ENCODE peak calls at places on chromosomes 4 and X, in four cellular contexts. One of them, this sample, is unnamed.

GRCh38 chr4:153409924-153410501 is 56.1 kb upstream of the TMEM131L start:
- DNase-seq in dorsolateral prefrontal cortex: no peak
- DNase-seq in brain microvascular endothelial cell: no peak
- DNase-seq in cardiac fibroblast: peak
- DNase-seq in this sample: no peak

GRCh38 chr4:98720871-98721480 is 62.6 kb upstream of the TSPAN5 start:
- DNase-seq in dorsolateral prefrontal cortex: no peak
- DNase-seq in brain microvascular endothelial cell: peak
- DNase-seq in cardiac fibroblast: peak
- DNase-seq in this sample: peak

GRCh38 chr4:36508390-36508789 is 227.0 kb downstream of the DTHD1 start:
- DNase-seq in cardiac fibroblast: no peak
- DNase-seq in brain microvascular endothelial cell: no peak
- DNase-seq in dorsolateral prefrontal cortex: no peak
- DNase-seq in this sample: no peak

GRCh38 chr4:118758293-118758692 is 73.1 kb downstream of the METTL14 start:
- DNase-seq in brain microvascular endothelial cell: no peak
- DNase-seq in cardiac fibroblast: peak
- DNase-seq in dorsolateral prefrontal cortex: no peak
- DNase-seq in this sample: no peak

GRCh38 chr4:41644915-41645295 is 103.6 kb downstream of the PHOX2B start:
- DNase-seq in cardiac fibroblast: no peak
- DNase-seq in dorsolateral prefrontal cortex: no peak
- DNase-seq in brain microvascular endothelial cell: no peak
- DNase-seq in this sample: no peak

GRCh38 chr4:17785858-17786257 is 4.4 kb upstream of the FAM184B start:
- DNase-seq in dorsolateral prefrontal cortex: no peak
- DNase-seq in brain microvascular endothelial cell: no peak
- DNase-seq in cardiac fibroblast: no peak
- DNase-seq in this sample: no peak

GRCh38 chrX:41350976-41351569 is 17.1 kb downstream of the DDX3X start:
- DNase-seq in cardiac fibroblast: no peak
- DNase-seq in brain microvascular endothelial cell: no peak
- DNase-seq in dorsolateral prefrontal cortex: no peak
- DNase-seq in this sample: no peak

GRCh38 chrX:20254712-20255299 is 11.9 kb downstream of the RPS6KA3 start:
- DNase-seq in cardiac fibroblast: peak
- DNase-seq in brain microvascular endothelial cell: no peak
- DNase-seq in dorsolateral prefrontal cortex: no peak
- DNase-seq in this sample: peak

GRCh38 chrX:68671221-68671620 is 23.8 kb downstream of the STARD8 start:
- DNase-seq in dorsolateral prefrontal cortex: no peak
- DNase-seq in cardiac fibroblast: no peak
- DNase-seq in brain microvascular endothelial cell: no peak
- DNase-seq in this sample: no peak

GRCh38 chrX:357035-357692 is 29.5 kb downstream of the PPP2R3B start:
- DNase-seq in dorsolateral prefrontal cortex: no peak
- DNase-seq in cardiac fibroblast: no peak
- DNase-seq in brain microvascular endothelial cell: no peak
- DNase-seq in this sample: no peak

GRCh38 chr4:147714575-147715401 is 17.1 kb upstream of the ARHGAP10 start:
- DNase-seq in dorsolateral prefrontal cortex: no peak
- DNase-seq in brain microvascular endothelial cell: peak
- DNase-seq in cardiac fibroblast: peak
- DNase-seq in this sample: peak

GRCh38 chrX:40148439-40149285 is 50.9 kb upstream of the BCOR start:
- DNase-seq in cardiac fibroblast: no peak
- DNase-seq in brain microvascular endothelial cell: no peak
- DNase-seq in dorsolateral prefrontal cortex: no peak
- DNase-seq in this sample: no peak

GRCh38 chrX:10350991-10351390 is 194.2 kb downstream of the CLCN4 start:
- DNase-seq in dorsolateral prefrontal cortex: no peak
- DNase-seq in cardiac fibroblast: no peak
- DNase-seq in brain microvascular endothelial cell: peak
- DNase-seq in this sample: peak

GRCh38 chrX:103519389-103519788 is at the start of gene RAB40A:
- DNase-seq in cardiac fibroblast: no peak
- DNase-seq in dorsolateral prefrontal cortex: no peak
- DNase-seq in brain microvascular endothelial cell: no peak
- DNase-seq in this sample: no peak

GRCh38 chr4:88991746-88992145 is 65.2 kb downstream of the FAM13A start:
- DNase-seq in dorsolateral prefrontal cortex: no peak
- DNase-seq in cardiac fibroblast: no peak
- DNase-seq in brain microvascular endothelial cell: peak
- DNase-seq in this sample: no peak

GRCh38 chr4:151644625-151645024 is 116.2 kb downstream of the GATB start:
- DNase-seq in cardiac fibroblast: no peak
- DNase-seq in brain microvascular endothelial cell: no peak
- DNase-seq in dorsolateral prefrontal cortex: no peak
- DNase-seq in this sample: peak

GRCh38 chrX:16319929-16320328 is 152.6 kb downstream of the MAGEB17 start:
- DNase-seq in brain microvascular endothelial cell: peak
- DNase-seq in cardiac fibroblast: peak
- DNase-seq in dorsolateral prefrontal cortex: no peak
- DNase-seq in this sample: no peak

GRCh38 chrX:11944486-11944885 is 186.4 kb downstream of the MSL3 start:
- DNase-seq in dorsolateral prefrontal cortex: no peak
- DNase-seq in cardiac fibroblast: peak
- DNase-seq in brain microvascular endothelial cell: peak
- DNase-seq in this sample: peak

GRCh38 chrX:16839852-16840460 is 30.2 kb downstream of the RBBP7 start:
- DNase-seq in cardiac fibroblast: peak
- DNase-seq in brain microvascular endothelial cell: peak
- DNase-seq in dorsolateral prefrontal cortex: no peak
- DNase-seq in this sample: peak

GRCh38 chr4:128950796-128951195 is 141.3 kb downstream of the JADE1 start:
- DNase-seq in cardiac fibroblast: no peak
- DNase-seq in dorsolateral prefrontal cortex: no peak
- DNase-seq in brain microvascular endothelial cell: no peak
- DNase-seq in this sample: no peak

GRCh38 chrX:12681047-12681446 is 110.2 kb upstream of the PRPS2 start:
- DNase-seq in dorsolateral prefrontal cortex: no peak
- DNase-seq in cardiac fibroblast: no peak
- DNase-seq in brain microvascular endothelial cell: no peak
- DNase-seq in this sample: no peak

GRCh38 chrX:124895947-124896346 is 423.7 kb upstream of the TEX13C start:
- DNase-seq in brain microvascular endothelial cell: no peak
- DNase-seq in cardiac fibroblast: no peak
- DNase-seq in dorsolateral prefrontal cortex: peak
- DNase-seq in this sample: no peak

GRCh38 chr4:173334891-173335754 is 965 bp upstream of the HMGB2 start:
- DNase-seq in brain microvascular endothelial cell: peak
- DNase-seq in cardiac fibroblast: peak
- DNase-seq in dorsolateral prefrontal cortex: peak
- DNase-seq in this sample: peak

GRCh38 chr4:165308606-165309005 is 18.9 kb upstream of the MSMO1 start:
- DNase-seq in cardiac fibroblast: no peak
- DNase-seq in dorsolateral prefrontal cortex: no peak
- DNase-seq in brain microvascular endothelial cell: no peak
- DNase-seq in this sample: no peak

GRCh38 chr4:107299646-107300045 is 263.5 kb upstream of the DKK2 start:
- DNase-seq in brain microvascular endothelial cell: no peak
- DNase-seq in cardiac fibroblast: no peak
- DNase-seq in dorsolateral prefrontal cortex: no peak
- DNase-seq in this sample: no peak

GRCh38 chr4:98571161-98571786 is 87.1 kb downstream of the TSPAN5 start:
- DNase-seq in dorsolateral prefrontal cortex: no peak
- DNase-seq in brain microvascular endothelial cell: no peak
- DNase-seq in cardiac fibroblast: no peak
- DNase-seq in this sample: no peak

GRCh38 chr4:180356766-180357165 is 1886.4 kb upstream of the TENM3 start:
- DNase-seq in dorsolateral prefrontal cortex: no peak
- DNase-seq in brain microvascular endothelial cell: no peak
- DNase-seq in cardiac fibroblast: no peak
- DNase-seq in this sample: no peak

GRCh38 chrX:126164689-126165400 is 1.2 kb downstream of the DCAF12L2 start:
- DNase-seq in brain microvascular endothelial cell: no peak
- DNase-seq in cardiac fibroblast: no peak
- DNase-seq in dorsolateral prefrontal cortex: no peak
- DNase-seq in this sample: no peak

GRCh38 chrX:39814391-39814790 is 283.4 kb downstream of the BCOR start:
- DNase-seq in brain microvascular endothelial cell: no peak
- DNase-seq in cardiac fibroblast: peak
- DNase-seq in dorsolateral prefrontal cortex: no peak
- DNase-seq in this sample: peak

GRCh38 chrX:1390621-1391369 is 1.1 kb downstream of the SLC25A6 start:
- DNase-seq in brain microvascular endothelial cell: no peak
- DNase-seq in dorsolateral prefrontal cortex: no peak
- DNase-seq in cardiac fibroblast: no peak
- DNase-seq in this sample: no peak

GRCh38 chr4:54233128-54233696 is 4.1 kb downstream of the PDGFRA start:
- DNase-seq in brain microvascular endothelial cell: peak
- DNase-seq in dorsolateral prefrontal cortex: peak
- DNase-seq in cardiac fibroblast: peak
- DNase-seq in this sample: peak

GRCh38 chr4:1348746-1349145 is 1.7 kb downstream of the UVSSA start:
- DNase-seq in cardiac fibroblast: no peak
- DNase-seq in brain microvascular endothelial cell: no peak
- DNase-seq in dorsolateral prefrontal cortex: no peak
- DNase-seq in this sample: no peak

GRCh38 chrX:39414290-39414847 is 613.1 kb downstream of the MID1IP1 start:
- DNase-seq in dorsolateral prefrontal cortex: no peak
- DNase-seq in brain microvascular endothelial cell: no peak
- DNase-seq in cardiac fibroblast: no peak
- DNase-seq in this sample: no peak

GRCh38 chr4:111494971-111495370 is 650.3 kb upstream of the FAM241A start:
- DNase-seq in dorsolateral prefrontal cortex: no peak
- DNase-seq in cardiac fibroblast: peak
- DNase-seq in brain microvascular endothelial cell: no peak
- DNase-seq in this sample: no peak

GRCh38 chrX:12686324-12686723 is 104.9 kb upstream of the PRPS2 start:
- DNase-seq in brain microvascular endothelial cell: no peak
- DNase-seq in cardiac fibroblast: no peak
- DNase-seq in dorsolateral prefrontal cortex: no peak
- DNase-seq in this sample: no peak

GRCh38 chr4:82201805-82202636 is 171.8 kb downstream of the HNRNPD start:
- DNase-seq in cardiac fibroblast: peak
- DNase-seq in dorsolateral prefrontal cortex: no peak
- DNase-seq in brain microvascular endothelial cell: peak
- DNase-seq in this sample: peak

GRCh38 chrX:139106111-139106510 is 394.6 kb upstream of the FGF13 start:
- DNase-seq in brain microvascular endothelial cell: no peak
- DNase-seq in cardiac fibroblast: no peak
- DNase-seq in dorsolateral prefrontal cortex: no peak
- DNase-seq in this sample: peak

DNA sequence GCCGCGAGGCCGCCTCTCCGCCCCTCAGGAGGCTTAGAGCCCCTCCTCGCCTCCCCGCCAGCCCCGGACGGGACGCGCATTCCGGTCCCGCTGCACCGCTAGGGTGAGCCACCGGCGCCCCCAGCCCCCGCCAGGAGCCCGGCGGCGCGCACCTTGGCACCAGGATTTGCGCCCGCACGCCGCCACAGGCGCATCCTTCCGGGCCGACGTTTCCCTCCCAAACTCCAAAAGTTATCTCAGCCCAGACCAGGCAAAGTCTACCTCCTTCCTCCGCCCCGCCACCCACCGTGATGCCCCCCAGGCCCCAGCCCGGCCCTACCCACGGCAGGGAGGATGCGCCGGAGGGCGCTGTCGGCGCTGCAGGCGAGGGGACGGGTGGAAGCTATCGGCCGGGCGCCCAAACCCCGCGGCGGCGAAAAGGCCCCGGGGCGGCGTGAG is 538 bp downstream of the SCML2 start:
- DNase-seq in dorsolateral prefrontal cortex: no peak
- DNase-seq in brain microvascular endothelial cell: no peak
- DNase-seq in cardiac fibroblast: no peak
- DNase-seq in this sample: no peak
- TF ChIP-seq CTCF in dorsolateral prefrontal cortex: no peak
- TF ChIP-seq CTCF in brain microvascular endothelial cell: no peak
- TF ChIP-seq CTCF in cardiac fibroblast: no peak
- TF ChIP-seq CTCF in this sample: no peak

GRCh38 chrX:150205011-150205410 is 158.1 kb upstream of the MAMLD1 start:
- DNase-seq in cardiac fibroblast: peak
- DNase-seq in brain microvascular endothelial cell: no peak
- DNase-seq in dorsolateral prefrontal cortex: no peak
- DNase-seq in this sample: peak
- TF ChIP-seq CTCF in cardiac fibroblast: peak
- TF ChIP-seq CTCF in brain microvascular endothelial cell: peak
- TF ChIP-seq CTCF in dorsolateral prefrontal cortex: no peak
- TF ChIP-seq CTCF in this sample: no peak

GRCh38 chr4:10160280-10160856 is 43.8 kb upstream of the WDR1 start:
- DNase-seq in cardiac fibroblast: peak
- DNase-seq in dorsolateral prefrontal cortex: no peak
- DNase-seq in brain microvascular endothelial cell: peak
- DNase-seq in this sample: peak
- TF ChIP-seq CTCF in cardiac fibroblast: peak
- TF ChIP-seq CTCF in dorsolateral prefrontal cortex: peak
- TF ChIP-seq CTCF in brain microvascular endothelial cell: peak
- TF ChIP-seq CTCF in this sample: no peak

DNA sequence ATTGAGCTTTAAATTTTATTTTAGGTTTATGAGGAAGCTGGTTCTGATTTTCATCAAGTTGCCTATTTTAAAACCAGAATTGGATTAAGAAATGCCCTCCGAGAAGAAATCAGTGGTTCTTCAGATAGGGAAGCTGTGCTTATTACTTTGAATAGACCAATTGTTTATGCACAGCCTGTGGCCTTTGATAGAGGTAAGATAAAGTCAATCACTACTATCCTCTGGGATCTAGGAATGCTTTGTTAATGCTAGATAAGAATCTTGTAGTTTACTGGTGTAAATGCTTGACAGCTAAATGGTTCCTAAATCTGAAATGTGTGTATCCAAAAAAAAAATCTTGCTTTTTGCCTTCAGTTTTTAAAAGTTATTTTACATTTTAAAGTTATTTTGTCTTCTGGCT is 73.0 kb upstream of the ADAD1 start:
- DNase-seq in dorsolateral prefrontal cortex: no peak
- DNase-seq in brain microvascular endothelial cell: no peak
- DNase-seq in cardiac fibroblast: no peak
- DNase-seq in this sample: no peak
- TF ChIP-seq CTCF in dorsolateral prefrontal cortex: no peak
- TF ChIP-seq CTCF in brain microvascular endothelial cell: no peak
- TF ChIP-seq CTCF in cardiac fibroblast: no peak
- TF ChIP-seq CTCF in this sample: no peak

DNA sequence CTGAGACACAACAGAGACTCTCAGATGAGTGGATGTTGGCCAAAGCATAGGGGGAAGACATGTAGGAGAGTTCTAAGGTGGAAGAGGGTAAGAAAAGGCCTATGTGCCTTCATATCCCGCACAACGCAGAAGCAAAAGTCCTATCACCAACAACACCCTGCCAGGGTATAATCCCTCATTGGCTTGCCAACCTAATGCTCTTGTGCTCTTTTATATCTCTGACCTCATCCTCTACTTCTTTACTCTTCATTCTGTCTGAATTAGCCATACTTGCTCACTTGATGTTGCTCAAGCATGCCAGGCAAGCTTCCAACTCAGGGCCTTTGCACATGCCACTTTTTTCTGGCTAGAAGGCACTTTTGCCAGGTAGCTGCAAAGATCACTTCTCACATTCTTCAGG is 28.1 kb upstream of the ZNF330 start:
- DNase-seq in brain microvascular endothelial cell: no peak
- DNase-seq in dorsolateral prefrontal cortex: no peak
- DNase-seq in cardiac fibroblast: no peak
- DNase-seq in this sample: no peak
- TF ChIP-seq CTCF in brain microvascular endothelial cell: no peak
- TF ChIP-seq CTCF in dorsolateral prefrontal cortex: no peak
- TF ChIP-seq CTCF in cardiac fibroblast: no peak
- TF ChIP-seq CTCF in this sample: no peak

GRCh38 chr4:29970626-29971025 is 749.5 kb upstream of the PCDH7 start:
- DNase-seq in brain microvascular endothelial cell: no peak
- DNase-seq in dorsolateral prefrontal cortex: no peak
- DNase-seq in cardiac fibroblast: no peak
- DNase-seq in this sample: peak
- TF ChIP-seq CTCF in brain microvascular endothelial cell: peak
- TF ChIP-seq CTCF in dorsolateral prefrontal cortex: no peak
- TF ChIP-seq CTCF in cardiac fibroblast: no peak
- TF ChIP-seq CTCF in this sample: peak